ENCODE peak calls at places on chromosome 17, in six cellular contexts. T is DMS53, A is hypothalamus, J is HFFc6, E is activated T-cell treated with anti-CD3 and anti-CD28 coated beads for 1 hour, Z is non-pigmented ciliary epithelial cell. G is an unnamed sample.

GRCh38 chr17:17120294-17120693 is 78.0 kb downstream of the MPRIP start:
- DNase-seq in T (no peak), A (no peak), J (no peak), E (no peak), Z (no peak), G (no peak)

GRCh38 chr17:66373944-66374817 is 71.8 kb downstream of the PRKCA start:
- DNase-seq in T (peak; percentile 45), A (peak; percentile 53), J (no peak), E (peak; percentile 42), Z (no peak), G (no peak)

GRCh38 chr17:77382966-77383612 is 242.3 kb downstream of the SEC14L1 start:
- DNase-seq in T (no peak), A (no peak), J (no peak), E (no peak), Z (no peak), G (peak; percentile 57)

GRCh38 chr17:30558313-30559195 is 81.3 kb downstream of the GOSR1 start:
- DNase-seq in T (peak; percentile 11), A (no peak), J (no peak), E (no peak), Z (no peak), G (no peak)

GRCh38 chr17:68576811-68577551 is 24.2 kb downstream of the FAM20A start:
- DNase-seq in T (no peak), A (no peak), J (peak; percentile 21), E (no peak), Z (peak; percentile 24), G (peak; percentile 5)

GRCh38 chr17:48241131-48241591 is 133.6 kb downstream of the SNX11 start:
- DNase-seq in T (peak; percentile 54), A (no peak), J (peak; percentile 45), E (no peak), Z (peak; percentile 78), G (peak; percentile 86)

GRCh38 chr17:3693829-3694231 is 2.1 kb downstream of the P2RX5 start:
- DNase-seq in T (no peak), A (no peak), J (no peak), E (no peak), Z (no peak), G (no peak)

GRCh38 chr17:17911003-17911613 is 61.1 kb downstream of the TOM1L2 start:
- DNase-seq in T (no peak), A (no peak), J (no peak), E (no peak), Z (no peak), G (no peak)

GRCh38 chr17:21532763-21533385 is 156.7 kb downstream of the KCNJ12 start:
- DNase-seq in T (no peak), A (no peak), J (no peak), E (no peak), Z (no peak), G (no peak)

GRCh38 chr17:61474235-61474927 is 22.2 kb downstream of the TBX4 start:
- DNase-seq in T (no peak), A (no peak), J (peak; percentile 58), E (no peak), Z (no peak), G (no peak)

GRCh38 chr17:65930140-65930715 is 261.7 kb downstream of the CEP112 start:
- DNase-seq in T (no peak), A (no peak), J (no peak), E (no peak), Z (no peak), G (no peak)

GRCh38 chr17:17151541-17151940 is 54.6 kb downstream of the PLD6 start:
- DNase-seq in T (no peak), A (no peak), J (no peak), E (no peak), Z (no peak), G (no peak)

GRCh38 chr17:20992987-20993862 is 49.6 kb downstream of the USP22 start:
- DNase-seq in T (peak; percentile 84), A (peak; percentile 73), J (peak; percentile 61), E (peak; percentile 49), Z (peak; percentile 34), G (peak; percentile 88)

GRCh38 chr17:81583589-81584337 is 31.6 kb upstream of the FAAP100 start:
- DNase-seq in T (peak; percentile 95), A (no peak), J (no peak), E (no peak), Z (no peak), G (peak; percentile 73)

GRCh38 chr17:7897773-7898172 is 9.2 kb downstream of the CHD3 start:
- DNase-seq in T (peak; percentile 74), A (peak; percentile 34), J (peak; percentile 54), E (no peak), Z (no peak), G (peak; percentile 83)

G was measured in choroid plexus epithelial cell.